ENCODE peak calls at places on chromosomes 6 and 20, in nine cellular contexts. One of them, this sample, is unnamed.

GRCh38 chr6:40326689-40327404 is 260.3 kb downstream of the LRFN2 start:
- DNase-seq in ureter: no peak
- DNase-seq in ACHN: no peak
- DNase-seq in neural crest cell: no peak
- DNase-seq in kidney tubule cell: no peak
- DNase-seq in stimulated activated CD4-positive, alpha-beta T cell treated with anti-CD3 and anti-CD28 coated beads, Interleukin-15, amount 100 ng/mL, for 1 hour: no peak
- DNase-seq in activated T-cell treated with anti-CD3 and anti-CD28 coated beads, Interleukin-2, amount 50 U/mL, for 72 hours: no peak
- DNase-seq in choroid plexus epithelial cell: no peak
- DNase-seq in aorta: no peak
- DNase-seq in this sample: no peak

GRCh38 chr6:114304304-114304887 is 38.4 kb downstream of the HS3ST5 start:
- DNase-seq in ACHN: peak; percentile 33
- DNase-seq in activated T-cell treated with anti-CD3 and anti-CD28 coated beads, Interleukin-2, amount 50 U/mL, for 72 hours: no peak
- DNase-seq in neural crest cell: no peak
- DNase-seq in stimulated activated CD4-positive, alpha-beta T cell treated with anti-CD3 and anti-CD28 coated beads, Interleukin-15, amount 100 ng/mL, for 1 hour: no peak
- DNase-seq in choroid plexus epithelial cell: peak; percentile 50
- DNase-seq in aorta: no peak
- DNase-seq in kidney tubule cell: peak; percentile 9
- DNase-seq in ureter: no peak
- DNase-seq in this sample: no peak

GRCh38 chr6:134534708-134535149 is 216.8 kb upstream of the SGK1 start:
- DNase-seq in aorta: no peak
- DNase-seq in stimulated activated CD4-positive, alpha-beta T cell treated with anti-CD3 and anti-CD28 coated beads, Interleukin-15, amount 100 ng/mL, for 1 hour: no peak
- DNase-seq in kidney tubule cell: peak; percentile 83
- DNase-seq in neural crest cell: no peak
- DNase-seq in choroid plexus epithelial cell: peak; percentile 76
- DNase-seq in ureter: no peak
- DNase-seq in ACHN: no peak
- DNase-seq in activated T-cell treated with anti-CD3 and anti-CD28 coated beads, Interleukin-2, amount 50 U/mL, for 72 hours: no peak
- DNase-seq in this sample: no peak

GRCh38 chr20:52150440-52151258 is 40.9 kb downstream of the ZFP64 start:
- DNase-seq in ureter: no peak
- DNase-seq in choroid plexus epithelial cell: peak; percentile 75
- DNase-seq in kidney tubule cell: peak; percentile 47
- DNase-seq in activated T-cell treated with anti-CD3 and anti-CD28 coated beads, Interleukin-2, amount 50 U/mL, for 72 hours: peak; percentile 19
- DNase-seq in aorta: no peak
- DNase-seq in ACHN: peak; percentile 43
- DNase-seq in neural crest cell: peak; percentile 23
- DNase-seq in stimulated activated CD4-positive, alpha-beta T cell treated with anti-CD3 and anti-CD28 coated beads, Interleukin-15, amount 100 ng/mL, for 1 hour: no peak
- DNase-seq in this sample: no peak

GRCh38 chr6:146287691-146288369 is 255.8 kb upstream of the RAB32 start:
- DNase-seq in ureter: no peak
- DNase-seq in choroid plexus epithelial cell: peak; percentile 75
- DNase-seq in activated T-cell treated with anti-CD3 and anti-CD28 coated beads, Interleukin-2, amount 50 U/mL, for 72 hours: no peak
- DNase-seq in neural crest cell: no peak
- DNase-seq in kidney tubule cell: no peak
- DNase-seq in aorta: no peak
- DNase-seq in stimulated activated CD4-positive, alpha-beta T cell treated with anti-CD3 and anti-CD28 coated beads, Interleukin-15, amount 100 ng/mL, for 1 hour: no peak
- DNase-seq in ACHN: no peak
- DNase-seq in this sample: no peak

GRCh38 chr6:116447496-116448011 is 13.6 kb upstream of the CALHM6 start:
- DNase-seq in kidney tubule cell: peak; percentile 77
- DNase-seq in choroid plexus epithelial cell: peak; percentile 98
- DNase-seq in stimulated activated CD4-positive, alpha-beta T cell treated with anti-CD3 and anti-CD28 coated beads, Interleukin-15, amount 100 ng/mL, for 1 hour: no peak
- DNase-seq in ACHN: peak; percentile 41
- DNase-seq in neural crest cell: no peak
- DNase-seq in activated T-cell treated with anti-CD3 and anti-CD28 coated beads, Interleukin-2, amount 50 U/mL, for 72 hours: no peak
- DNase-seq in aorta: no peak
- DNase-seq in ureter: no peak
- DNase-seq in this sample: no peak

GRCh38 chr6:160102956-160103824 is 18.4 kb upstream of the SLC22A1 start:
- DNase-seq in neural crest cell: peak; percentile 8
- DNase-seq in activated T-cell treated with anti-CD3 and anti-CD28 coated beads, Interleukin-2, amount 50 U/mL, for 72 hours: peak; percentile 18
- DNase-seq in stimulated activated CD4-positive, alpha-beta T cell treated with anti-CD3 and anti-CD28 coated beads, Interleukin-15, amount 100 ng/mL, for 1 hour: no peak
- DNase-seq in kidney tubule cell: peak; percentile 40
- DNase-seq in ureter: no peak
- DNase-seq in ACHN: peak; percentile 18
- DNase-seq in aorta: no peak
- DNase-seq in choroid plexus epithelial cell: peak; percentile 51
- DNase-seq in this sample: no peak

GRCh38 chr6:117919775-117920492 is 12.9 kb downstream of the SLC35F1 start:
- DNase-seq in neural crest cell: peak; percentile 64
- DNase-seq in ACHN: no peak
- DNase-seq in kidney tubule cell: no peak
- DNase-seq in activated T-cell treated with anti-CD3 and anti-CD28 coated beads, Interleukin-2, amount 50 U/mL, for 72 hours: no peak
- DNase-seq in ureter: no peak
- DNase-seq in stimulated activated CD4-positive, alpha-beta T cell treated with anti-CD3 and anti-CD28 coated beads, Interleukin-15, amount 100 ng/mL, for 1 hour: no peak
- DNase-seq in choroid plexus epithelial cell: no peak
- DNase-seq in aorta: peak; percentile 46
- DNase-seq in this sample: no peak

GRCh38 chr6:150186129-150186898 is 43.5 kb downstream of the PPP1R14C start:
- DNase-seq in kidney tubule cell: no peak
- DNase-seq in choroid plexus epithelial cell: no peak
- DNase-seq in neural crest cell: no peak
- DNase-seq in stimulated activated CD4-positive, alpha-beta T cell treated with anti-CD3 and anti-CD28 coated beads, Interleukin-15, amount 100 ng/mL, for 1 hour: no peak
- DNase-seq in aorta: no peak
- DNase-seq in ACHN: no peak
- DNase-seq in activated T-cell treated with anti-CD3 and anti-CD28 coated beads, Interleukin-2, amount 50 U/mL, for 72 hours: no peak
- DNase-seq in ureter: no peak
- DNase-seq in this sample: no peak

GRCh38 chr20:39109933-39110818 is 148.0 kb downstream of the DHX35 start:
- DNase-seq in ACHN: no peak
- DNase-seq in ureter: no peak
- DNase-seq in neural crest cell: no peak
- DNase-seq in choroid plexus epithelial cell: no peak
- DNase-seq in stimulated activated CD4-positive, alpha-beta T cell treated with anti-CD3 and anti-CD28 coated beads, Interleukin-15, amount 100 ng/mL, for 1 hour: no peak
- DNase-seq in aorta: no peak
- DNase-seq in activated T-cell treated with anti-CD3 and anti-CD28 coated beads, Interleukin-2, amount 50 U/mL, for 72 hours: no peak
- DNase-seq in kidney tubule cell: peak; percentile 5
- DNase-seq in this sample: no peak

GRCh38 chr6:32837651-32838113 is 857 bp downstream of the TAP2 start:
- DNase-seq in ACHN: peak; percentile 33
- DNase-seq in stimulated activated CD4-positive, alpha-beta T cell treated with anti-CD3 and anti-CD28 coated beads, Interleukin-15, amount 100 ng/mL, for 1 hour: no peak
- DNase-seq in choroid plexus epithelial cell: no peak
- DNase-seq in kidney tubule cell: peak; percentile 87
- DNase-seq in aorta: no peak
- DNase-seq in activated T-cell treated with anti-CD3 and anti-CD28 coated beads, Interleukin-2, amount 50 U/mL, for 72 hours: no peak
- DNase-seq in ureter: no peak
- DNase-seq in neural crest cell: no peak
- DNase-seq in this sample: no peak

GRCh38 chr6:138038148-138038870 is 68.9 kb downstream of the PERP start:
- DNase-seq in kidney tubule cell: no peak
- DNase-seq in activated T-cell treated with anti-CD3 and anti-CD28 coated beads, Interleukin-2, amount 50 U/mL, for 72 hours: no peak
- DNase-seq in choroid plexus epithelial cell: no peak
- DNase-seq in ureter: no peak
- DNase-seq in neural crest cell: no peak
- DNase-seq in aorta: no peak
- DNase-seq in ACHN: no peak
- DNase-seq in stimulated activated CD4-positive, alpha-beta T cell treated with anti-CD3 and anti-CD28 coated beads, Interleukin-15, amount 100 ng/mL, for 1 hour: no peak
- DNase-seq in this sample: no peak

GRCh38 chr6:147382945-147383554 is 125.4 kb upstream of the SAMD5 start:
- DNase-seq in aorta: no peak
- DNase-seq in ACHN: peak; percentile 49
- DNase-seq in neural crest cell: no peak
- DNase-seq in activated T-cell treated with anti-CD3 and anti-CD28 coated beads, Interleukin-2, amount 50 U/mL, for 72 hours: no peak
- DNase-seq in choroid plexus epithelial cell: peak; percentile 76
- DNase-seq in ureter: no peak
- DNase-seq in stimulated activated CD4-positive, alpha-beta T cell treated with anti-CD3 and anti-CD28 coated beads, Interleukin-15, amount 100 ng/mL, for 1 hour: no peak
- DNase-seq in kidney tubule cell: peak; percentile 47
- DNase-seq in this sample: no peak

GRCh38 chr6:153215242-153215641 is 84.2 kb upstream of the RGS17 start:
- DNase-seq in neural crest cell: no peak
- DNase-seq in kidney tubule cell: no peak
- DNase-seq in activated T-cell treated with anti-CD3 and anti-CD28 coated beads, Interleukin-2, amount 50 U/mL, for 72 hours: no peak
- DNase-seq in stimulated activated CD4-positive, alpha-beta T cell treated with anti-CD3 and anti-CD28 coated beads, Interleukin-15, amount 100 ng/mL, for 1 hour: no peak
- DNase-seq in ACHN: no peak
- DNase-seq in ureter: no peak
- DNase-seq in aorta: no peak
- DNase-seq in choroid plexus epithelial cell: peak; percentile 25
- DNase-seq in this sample: no peak

GRCh38 chr6:142474446-142475289 is 172.9 kb downstream of the ADGRG6 start:
- DNase-seq in ACHN: peak; percentile 77
- DNase-seq in activated T-cell treated with anti-CD3 and anti-CD28 coated beads, Interleukin-2, amount 50 U/mL, for 72 hours: no peak
- DNase-seq in choroid plexus epithelial cell: peak; percentile 76
- DNase-seq in ureter: no peak
- DNase-seq in aorta: no peak
- DNase-seq in neural crest cell: peak; percentile 18
- DNase-seq in stimulated activated CD4-positive, alpha-beta T cell treated with anti-CD3 and anti-CD28 coated beads, Interleukin-15, amount 100 ng/mL, for 1 hour: no peak
- DNase-seq in kidney tubule cell: peak; percentile 79
- DNase-seq in this sample: no peak

GRCh38 chr6:3549314-3549940 is 92.6 kb upstream of the SLC22A23 start:
- DNase-seq in neural crest cell: no peak
- DNase-seq in aorta: no peak
- DNase-seq in kidney tubule cell: peak; percentile 77
- DNase-seq in ureter: no peak
- DNase-seq in choroid plexus epithelial cell: no peak
- DNase-seq in activated T-cell treated with anti-CD3 and anti-CD28 coated beads, Interleukin-2, amount 50 U/mL, for 72 hours: no peak
- DNase-seq in ACHN: no peak
- DNase-seq in stimulated activated CD4-positive, alpha-beta T cell treated with anti-CD3 and anti-CD28 coated beads, Interleukin-15, amount 100 ng/mL, for 1 hour: no peak
- DNase-seq in this sample: no peak

GRCh38 chr20:37574199-37574890 is 46.7 kb upstream of the BLCAP start:
- DNase-seq in ureter: no peak
- DNase-seq in activated T-cell treated with anti-CD3 and anti-CD28 coated beads, Interleukin-2, amount 50 U/mL, for 72 hours: no peak
- DNase-seq in aorta: no peak
- DNase-seq in kidney tubule cell: no peak
- DNase-seq in neural crest cell: no peak
- DNase-seq in ACHN: no peak
- DNase-seq in stimulated activated CD4-positive, alpha-beta T cell treated with anti-CD3 and anti-CD28 coated beads, Interleukin-15, amount 100 ng/mL, for 1 hour: no peak
- DNase-seq in choroid plexus epithelial cell: no peak
- DNase-seq in this sample: no peak

GRCh38 chr6:16700202-16700997 is 60.9 kb downstream of the ATXN1 start:
- DNase-seq in neural crest cell: no peak
- DNase-seq in aorta: no peak
- DNase-seq in choroid plexus epithelial cell: no peak
- DNase-seq in ureter: no peak
- DNase-seq in stimulated activated CD4-positive, alpha-beta T cell treated with anti-CD3 and anti-CD28 coated beads, Interleukin-15, amount 100 ng/mL, for 1 hour: no peak
- DNase-seq in ACHN: no peak
- DNase-seq in activated T-cell treated with anti-CD3 and anti-CD28 coated beads, Interleukin-2, amount 50 U/mL, for 72 hours: peak; percentile 47
- DNase-seq in kidney tubule cell: peak; percentile 41
- DNase-seq in this sample: no peak

GRCh38 chr6:45394586-45395095 is 16.9 kb upstream of the SUPT3H start:
- DNase-seq in neural crest cell: no peak
- DNase-seq in kidney tubule cell: no peak
- DNase-seq in ACHN: no peak
- DNase-seq in ureter: no peak
- DNase-seq in activated T-cell treated with anti-CD3 and anti-CD28 coated beads, Interleukin-2, amount 50 U/mL, for 72 hours: no peak
- DNase-seq in stimulated activated CD4-positive, alpha-beta T cell treated with anti-CD3 and anti-CD28 coated beads, Interleukin-15, amount 100 ng/mL, for 1 hour: no peak
- DNase-seq in aorta: no peak
- DNase-seq in choroid plexus epithelial cell: no peak
- DNase-seq in this sample: no peak

GRCh38 chr20:48295445-48295903 is 510.2 kb upstream of the SULF2 start:
- DNase-seq in stimulated activated CD4-positive, alpha-beta T cell treated with anti-CD3 and anti-CD28 coated beads, Interleukin-15, amount 100 ng/mL, for 1 hour: no peak
- DNase-seq in aorta: no peak
- DNase-seq in activated T-cell treated with anti-CD3 and anti-CD28 coated beads, Interleukin-2, amount 50 U/mL, for 72 hours: no peak
- DNase-seq in neural crest cell: no peak
- DNase-seq in ureter: no peak
- DNase-seq in kidney tubule cell: peak; percentile 98
- DNase-seq in ACHN: peak; percentile 95
- DNase-seq in choroid plexus epithelial cell: peak; percentile 96
- DNase-seq in this sample: no peak

GRCh38 chr20:33561981-33562601 is 72.2 kb downstream of the CBFA2T2 start:
- DNase-seq in activated T-cell treated with anti-CD3 and anti-CD28 coated beads, Interleukin-2, amount 50 U/mL, for 72 hours: no peak
- DNase-seq in stimulated activated CD4-positive, alpha-beta T cell treated with anti-CD3 and anti-CD28 coated beads, Interleukin-15, amount 100 ng/mL, for 1 hour: no peak
- DNase-seq in ACHN: peak; percentile 60
- DNase-seq in kidney tubule cell: peak; percentile 82
- DNase-seq in choroid plexus epithelial cell: peak; percentile 90
- DNase-seq in aorta: peak; percentile 59
- DNase-seq in ureter: peak; percentile 88
- DNase-seq in neural crest cell: no peak
- DNase-seq in this sample: no peak

GRCh38 chr20:4721719-4722118 is at the start of gene PRND:
- DNase-seq in kidney tubule cell: no peak
- DNase-seq in neural crest cell: no peak
- DNase-seq in aorta: no peak
- DNase-seq in choroid plexus epithelial cell: no peak
- DNase-seq in stimulated activated CD4-positive, alpha-beta T cell treated with anti-CD3 and anti-CD28 coated beads, Interleukin-15, amount 100 ng/mL, for 1 hour: no peak
- DNase-seq in ureter: no peak
- DNase-seq in ACHN: no peak
- DNase-seq in activated T-cell treated with anti-CD3 and anti-CD28 coated beads, Interleukin-2, amount 50 U/mL, for 72 hours: no peak
- DNase-seq in this sample: no peak

GRCh38 chr6:109788687-109789086 is 97.6 kb downstream of the FIG4 start:
- DNase-seq in neural crest cell: no peak
- DNase-seq in aorta: no peak
- DNase-seq in kidney tubule cell: no peak
- DNase-seq in choroid plexus epithelial cell: no peak
- DNase-seq in ureter: no peak
- DNase-seq in ACHN: no peak
- DNase-seq in stimulated activated CD4-positive, alpha-beta T cell treated with anti-CD3 and anti-CD28 coated beads, Interleukin-15, amount 100 ng/mL, for 1 hour: no peak
- DNase-seq in activated T-cell treated with anti-CD3 and anti-CD28 coated beads, Interleukin-2, amount 50 U/mL, for 72 hours: no peak
- DNase-seq in this sample: no peak

This sample was measured in effector CD4-positive, alpha-beta T cell.